ENCODE peak calls at places on chromosomes 16 and 17, in four cellular contexts. One of them, this sample, is unnamed.

GRCh38 chr17:72388765-72389473 is 268.1 kb downstream of the SOX9 start:
- DNase-seq in hepatocyte: no peak
- DNase-seq in uterus: no peak
- DNase-seq in CD8-positive, alpha-beta T cell: no peak
- DNase-seq in this sample: no peak

GRCh38 chr17:43771463-43771862 is 7.3 kb downstream of the DUSP3 start:
- DNase-seq in hepatocyte: no peak
- DNase-seq in uterus: no peak
- DNase-seq in CD8-positive, alpha-beta T cell: no peak
- DNase-seq in this sample: no peak

GRCh38 chr17:43951750-43952149 is 2.0 kb downstream of the PYY start:
- DNase-seq in hepatocyte: no peak
- DNase-seq in uterus: no peak
- DNase-seq in CD8-positive, alpha-beta T cell: no peak
- DNase-seq in this sample: no peak

GRCh38 chr16:27242868-27243590 is 25.5 kb downstream of the NSMCE1 start:
- DNase-seq in hepatocyte: no peak
- DNase-seq in uterus: peak; percentile 59
- DNase-seq in CD8-positive, alpha-beta T cell: no peak
- DNase-seq in this sample: peak; percentile 60

GRCh38 chr17:69268442-69269068 is 39.9 kb upstream of the ABCA10 start:
- DNase-seq in hepatocyte: peak; percentile 14
- DNase-seq in uterus: no peak
- DNase-seq in CD8-positive, alpha-beta T cell: no peak
- DNase-seq in this sample: no peak

GRCh38 chr17:16872836-16873653 is 98.9 kb downstream of the TNFRSF13B start:
- DNase-seq in hepatocyte: peak; percentile 48
- DNase-seq in uterus: no peak
- DNase-seq in CD8-positive, alpha-beta T cell: no peak
- DNase-seq in this sample: no peak

GRCh38 chr17:15398736-15399331 is 57.4 kb upstream of the TEKT3 start:
- DNase-seq in hepatocyte: peak; percentile 40
- DNase-seq in uterus: no peak
- DNase-seq in CD8-positive, alpha-beta T cell: no peak
- DNase-seq in this sample: no peak

GRCh38 chr17:72151565-72152391 is 31.0 kb downstream of the SOX9 start:
- DNase-seq in hepatocyte: peak; percentile 74
- DNase-seq in uterus: no peak
- DNase-seq in CD8-positive, alpha-beta T cell: no peak
- DNase-seq in this sample: no peak

GRCh38 chr17:38912221-38912813 is 13.1 kb upstream of the LASP1NB start:
- DNase-seq in hepatocyte: peak; percentile 53
- DNase-seq in uterus: peak; percentile 73
- DNase-seq in CD8-positive, alpha-beta T cell: no peak
- DNase-seq in this sample: no peak

GRCh38 chr17:65483438-65483837 is 78.0 kb downstream of the AXIN2 start:
- DNase-seq in hepatocyte: no peak
- DNase-seq in uterus: no peak
- DNase-seq in CD8-positive, alpha-beta T cell: no peak
- DNase-seq in this sample: no peak

GRCh38 chr16:10688726-10689125 is 6.0 kb downstream of the TEKT5 start:
- DNase-seq in hepatocyte: no peak
- DNase-seq in uterus: no peak
- DNase-seq in CD8-positive, alpha-beta T cell: no peak
- DNase-seq in this sample: no peak

GRCh38 chr16:24853830-24854229 is 8.1 kb downstream of the SLC5A11 start:
- DNase-seq in hepatocyte: peak; percentile 49
- DNase-seq in uterus: peak; percentile 32
- DNase-seq in CD8-positive, alpha-beta T cell: no peak
- DNase-seq in this sample: no peak

GRCh38 chr17:35161281-35161761 is 13.7 kb downstream of the UNC45B start:
- DNase-seq in hepatocyte: no peak
- DNase-seq in uterus: no peak
- DNase-seq in CD8-positive, alpha-beta T cell: peak; percentile 6
- DNase-seq in this sample: no peak

GRCh38 chr17:10614536-10615155 is 42.5 kb downstream of the MYH3 start:
- DNase-seq in hepatocyte: peak; percentile 77
- DNase-seq in uterus: peak; percentile 27
- DNase-seq in CD8-positive, alpha-beta T cell: no peak
- DNase-seq in this sample: peak; percentile 63

GRCh38 chr16:20107086-20107485 is 33.4 kb upstream of the GPR139 start:
- DNase-seq in hepatocyte: no peak
- DNase-seq in uterus: no peak
- DNase-seq in CD8-positive, alpha-beta T cell: no peak
- DNase-seq in this sample: no peak

GRCh38 chr16:2969545-2970521 is 685 bp downstream of the PAQR4 start:
- DNase-seq in hepatocyte: peak; percentile 84
- DNase-seq in uterus: no peak
- DNase-seq in CD8-positive, alpha-beta T cell: peak; percentile 29
- DNase-seq in this sample: peak; percentile 76

GRCh38 chr17:6599364-6599763 is 41.1 kb downstream of the KIAA0753 start:
- DNase-seq in hepatocyte: no peak
- DNase-seq in uterus: no peak
- DNase-seq in CD8-positive, alpha-beta T cell: no peak
- DNase-seq in this sample: no peak

GRCh38 chr16:35102780-35103403 is 1643.5 kb downstream of the TP53TG3F start:
- DNase-seq in hepatocyte: no peak
- DNase-seq in uterus: no peak
- DNase-seq in CD8-positive, alpha-beta T cell: no peak
- DNase-seq in this sample: no peak

GRCh38 chr17:1030684-1031557 is 34.0 kb downstream of the TIMM22 start:
- DNase-seq in hepatocyte: no peak
- DNase-seq in uterus: peak; percentile 42
- DNase-seq in CD8-positive, alpha-beta T cell: no peak
- DNase-seq in this sample: no peak

GRCh38 chr16:23452221-23452571 is 793 bp downstream of the COG7 start:
- DNase-seq in hepatocyte: no peak
- DNase-seq in uterus: no peak
- DNase-seq in CD8-positive, alpha-beta T cell: no peak
- DNase-seq in this sample: no peak

GRCh38 chr16:22161999-22162657 is at the start of gene SDR42E2:
- DNase-seq in hepatocyte: peak; percentile 61
- DNase-seq in uterus: no peak
- DNase-seq in CD8-positive, alpha-beta T cell: peak; percentile 12
- DNase-seq in this sample: peak; percentile 57

GRCh38 chr17:5100832-5101231 is 10.8 kb downstream of the ZNF232 start:
- DNase-seq in hepatocyte: no peak
- DNase-seq in uterus: no peak
- DNase-seq in CD8-positive, alpha-beta T cell: no peak
- DNase-seq in this sample: no peak

GRCh38 chr17:49407981-49408501 is 6.6 kb downstream of the PHB1 start:
- DNase-seq in hepatocyte: peak; percentile 90
- DNase-seq in uterus: peak; percentile 51
- DNase-seq in CD8-positive, alpha-beta T cell: peak; percentile 77
- DNase-seq in this sample: peak; percentile 87

GRCh38 chr16:19717319-19717718 is 708 bp downstream of the KNOP1 start:
- DNase-seq in hepatocyte: no peak
- DNase-seq in uterus: no peak
- DNase-seq in CD8-positive, alpha-beta T cell: no peak
- DNase-seq in this sample: no peak

GRCh38 chr17:80970044-80970761 is 21.4 kb upstream of the CHMP6 start:
- DNase-seq in hepatocyte: peak; percentile 46
- DNase-seq in uterus: peak; percentile 63
- DNase-seq in CD8-positive, alpha-beta T cell: no peak
- DNase-seq in this sample: no peak

GRCh38 chr17:67467500-67468481 is 90.7 kb downstream of the PITPNC1 start:
- DNase-seq in hepatocyte: no peak
- DNase-seq in uterus: no peak
- DNase-seq in CD8-positive, alpha-beta T cell: no peak
- DNase-seq in this sample: no peak

GRCh38 chr17:27802962-27803680 is 2.8 kb upstream of the NOS2 start:
- DNase-seq in hepatocyte: peak; percentile 47
- DNase-seq in uterus: no peak
- DNase-seq in CD8-positive, alpha-beta T cell: no peak
- DNase-seq in this sample: no peak

DNA sequence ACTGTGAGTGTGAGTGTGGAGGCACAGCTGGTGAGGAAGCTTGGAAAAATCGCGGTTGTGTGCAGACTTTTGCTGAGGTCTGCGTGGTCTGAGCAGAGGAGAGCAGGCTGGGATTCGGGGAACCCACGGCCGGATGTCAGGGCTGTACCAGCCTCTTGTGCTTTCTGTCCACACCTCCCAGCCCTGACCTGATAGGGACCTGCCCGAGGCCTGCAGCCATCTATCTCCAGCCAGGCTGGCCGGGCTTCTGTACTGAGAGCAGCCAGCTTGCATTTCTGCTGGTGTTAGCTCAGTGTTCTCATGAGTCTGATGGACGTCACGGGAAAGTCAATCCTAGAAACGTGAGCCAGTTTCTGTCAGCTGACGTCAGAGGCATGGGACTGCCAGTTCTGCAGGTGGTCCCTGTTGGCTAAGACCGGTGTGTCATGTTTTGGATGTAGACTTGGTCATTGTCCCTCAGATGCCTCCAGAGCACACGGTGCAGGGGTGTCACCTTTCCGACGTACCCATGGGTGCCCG is 72.8 kb upstream of the ZNF750 start:
- DNase-seq in hepatocyte: no peak
- DNase-seq in uterus: no peak
- DNase-seq in CD8-positive, alpha-beta T cell: no peak
- DNase-seq in this sample: no peak
- H3K36me3 ChIP-seq in hepatocyte: no peaks in the 10 kb centered on the region
- H3K36me3 ChIP-seq in uterus: no peaks in the 10 kb centered on the region
- H3K36me3 ChIP-seq in CD8-positive, alpha-beta T cell: peaks cover 7% of the 10 kb centered on the region
- H3K36me3 ChIP-seq in this sample: no peaks in the 10 kb centered on the region

GRCh38 chr16:86653289-86654006 is 75.1 kb downstream of the FOXL1 start:
- DNase-seq in hepatocyte: no peak
- DNase-seq in uterus: no peak
- DNase-seq in CD8-positive, alpha-beta T cell: no peak
- DNase-seq in this sample: no peak

GRCh38 chr16:86661715-86662114 is 83.4 kb downstream of the FOXL1 start:
- DNase-seq in hepatocyte: no peak
- DNase-seq in uterus: no peak
- DNase-seq in CD8-positive, alpha-beta T cell: no peak
- DNase-seq in this sample: no peak

GRCh38 chr16:86662195-86662594 is 83.8 kb downstream of the FOXL1 start:
- DNase-seq in hepatocyte: no peak
- DNase-seq in uterus: no peak
- DNase-seq in CD8-positive, alpha-beta T cell: no peak
- DNase-seq in this sample: no peak

GRCh38 chr16:86660623-86661022 is 82.3 kb downstream of the FOXL1 start:
- DNase-seq in hepatocyte: no peak
- DNase-seq in uterus: no peak
- DNase-seq in CD8-positive, alpha-beta T cell: no peak
- DNase-seq in this sample: no peak

GRCh38 chr16:86657972-86658371 is 79.6 kb downstream of the FOXL1 start:
- DNase-seq in hepatocyte: no peak
- DNase-seq in uterus: no peak
- DNase-seq in CD8-positive, alpha-beta T cell: no peak
- DNase-seq in this sample: no peak
- H3K27ac ChIP-seq in hepatocyte: no peak overlapping the region
- H3K27ac ChIP-seq in uterus: no peak overlapping the region
- H3K27ac ChIP-seq in CD8-positive, alpha-beta T cell: no peak overlapping the region
- H3K27ac ChIP-seq in this sample: no peak overlapping the region

GRCh38 chr17:59220328-59221158 is at the start of gene GDPD1:
- DNase-seq in hepatocyte: peak; percentile 99
- DNase-seq in uterus: peak; percentile 94
- DNase-seq in CD8-positive, alpha-beta T cell: peak; percentile 96
- DNase-seq in this sample: peak; percentile 98
- H3K36me3 ChIP-seq in hepatocyte: no peaks in the 10 kb centered on the region
- H3K36me3 ChIP-seq in uterus: no peaks in the 10 kb centered on the region
- H3K36me3 ChIP-seq in CD8-positive, alpha-beta T cell: no peaks in the 10 kb centered on the region
- H3K36me3 ChIP-seq in this sample: no peaks in the 10 kb centered on the region

GRCh38 chr17:74281799-74282198 is 7.8 kb downstream of the DNAI2 start:
- DNase-seq in hepatocyte: no peak
- DNase-seq in uterus: no peak
- DNase-seq in CD8-positive, alpha-beta T cell: no peak
- DNase-seq in this sample: no peak

GRCh38 chr17:74282587-74283370 is 8.7 kb downstream of the DNAI2 start:
- DNase-seq in hepatocyte: peak; percentile 56
- DNase-seq in uterus: no peak
- DNase-seq in CD8-positive, alpha-beta T cell: peak; percentile 24
- DNase-seq in this sample: no peak

GRCh38 chr17:74287203-74287602 is 13.2 kb downstream of the DNAI2 start:
- DNase-seq in hepatocyte: no peak
- DNase-seq in uterus: no peak
- DNase-seq in CD8-positive, alpha-beta T cell: no peak
- DNase-seq in this sample: no peak

GRCh38 chr17:74280093-74280513 is 6.1 kb downstream of the DNAI2 start:
- DNase-seq in hepatocyte: peak; percentile 32
- DNase-seq in uterus: no peak
- DNase-seq in CD8-positive, alpha-beta T cell: peak; percentile 52
- DNase-seq in this sample: peak; percentile 64

GRCh38 chr17:74283371-74283673 is 9.3 kb downstream of the DNAI2 start:
- DNase-seq in hepatocyte: no peak
- DNase-seq in uterus: no peak
- DNase-seq in CD8-positive, alpha-beta T cell: no peak
- DNase-seq in this sample: no peak
- H3K27ac ChIP-seq in hepatocyte: peak overlapping the region; percentile 62
- H3K27ac ChIP-seq in uterus: no peak overlapping the region
- H3K27ac ChIP-seq in CD8-positive, alpha-beta T cell: no peak overlapping the region
- H3K27ac ChIP-seq in this sample: no peak overlapping the region

GRCh38 chr16:89733792-89734191 is 12.5 kb downstream of the ZNF276 start:
- DNase-seq in hepatocyte: no peak
- DNase-seq in uterus: no peak
- DNase-seq in CD8-positive, alpha-beta T cell: no peak
- DNase-seq in this sample: no peak

GRCh38 chr16:89738072-89738377 is 16.7 kb downstream of the ZNF276 start:
- DNase-seq in hepatocyte: no peak
- DNase-seq in uterus: no peak
- DNase-seq in CD8-positive, alpha-beta T cell: no peak
- DNase-seq in this sample: no peak

GRCh38 chr16:89738538-89739317 is 17.4 kb downstream of the ZNF276 start:
- DNase-seq in hepatocyte: no peak
- DNase-seq in uterus: no peak
- DNase-seq in CD8-positive, alpha-beta T cell: no peak
- DNase-seq in this sample: no peak

GRCh38 chr16:89737341-89738071 is 16.2 kb downstream of the ZNF276 start:
- DNase-seq in hepatocyte: no peak
- DNase-seq in uterus: no peak
- DNase-seq in CD8-positive, alpha-beta T cell: no peak
- DNase-seq in this sample: peak; percentile 35

GRCh38 chr16:89736554-89736953 is 15.2 kb downstream of the ZNF276 start:
- DNase-seq in hepatocyte: no peak
- DNase-seq in uterus: no peak
- DNase-seq in CD8-positive, alpha-beta T cell: no peak
- DNase-seq in this sample: no peak
- H3K36me3 ChIP-seq in hepatocyte: no peaks in the 10 kb centered on the region
- H3K36me3 ChIP-seq in uterus: no peaks in the 10 kb centered on the region
- H3K36me3 ChIP-seq in CD8-positive, alpha-beta T cell: peaks cover 85% of the 10 kb centered on the region
- H3K36me3 ChIP-seq in this sample: no peaks in the 10 kb centered on the region

GRCh38 chr16:29306953-29307597 is 99.4 kb downstream of the NPIPB11 start:
- DNase-seq in hepatocyte: no peak
- DNase-seq in uterus: no peak
- DNase-seq in CD8-positive, alpha-beta T cell: no peak
- DNase-seq in this sample: no peak
- H3K27ac ChIP-seq in hepatocyte: peak overlapping the region; percentile 7
- H3K27ac ChIP-seq in uterus: no peak overlapping the region
- H3K27ac ChIP-seq in CD8-positive, alpha-beta T cell: no peak overlapping the region
- H3K27ac ChIP-seq in this sample: no peak overlapping the region